ENCODE peak calls at places on chromosome 19, in seven cellular contexts. N, X, W, B, Q, P and R are unnamed samples.

GRCh38 chr19:57321164-57321563 is 892 bp downstream of the ZNF543 start:
- DNase-seq in N (no peak), X (no peak), W (no peak), B (no peak), Q (no peak), P (no peak), R (no peak)

GRCh38 chr19:18379803-18380747 is 5.9 kb upstream of the GDF15 start:
- DNase-seq in N (no peak), X (no peak), W (peak), B (no peak), Q (peak), P (peak), R (no peak)

GRCh38 chr19:8316351-8317125 is 4.6 kb downstream of the NDUFA7 start:
- DNase-seq in N (no peak), X (no peak), W (no peak), B (no peak), Q (no peak), P (no peak), R (no peak)

GRCh38 chr19:40281381-40282208 is 3.5 kb downstream of the AKT2 start:
- DNase-seq in N (no peak), X (no peak), W (no peak), B (no peak), Q (no peak), P (peak), R (no peak)

GRCh38 chr19:43743059-43743458 is 11.7 kb downstream of the SMG9 start:
- DNase-seq in N (peak), X (no peak), W (no peak), B (no peak), Q (no peak), P (no peak), R (no peak)

GRCh38 chr19:3369337-3370213 is 3.2 kb downstream of the NFIC start:
- DNase-seq in N (no peak), X (peak), W (no peak), B (no peak), Q (no peak), P (peak), R (no peak)

GRCh38 chr19:18225702-18226468 is at the start of gene PDE4C:
- DNase-seq in N (no peak), X (no peak), W (no peak), B (no peak), Q (peak), P (peak), R (no peak)

GRCh38 chr19:31548941-31549340 is 199.7 kb upstream of the TSHZ3 start:
- DNase-seq in N (peak), X (no peak), W (no peak), B (no peak), Q (peak), P (peak), R (no peak)

GRCh38 chr19:6753178-6754031 is 13.8 kb downstream of the SH2D3A start:
- DNase-seq in N (no peak), X (no peak), W (peak), B (peak), Q (peak), P (peak), R (peak)

GRCh38 chr19:14718522-14719113 is 28.8 kb downstream of the ZNF333 start:
- DNase-seq in N (no peak), X (no peak), W (no peak), B (no peak), Q (no peak), P (no peak), R (no peak)

GRCh38 chr19:9565900-9566705 is 18.2 kb downstream of the ZNF121 start:
- DNase-seq in N (no peak), X (no peak), W (no peak), B (no peak), Q (no peak), P (no peak), R (no peak)

GRCh38 chr19:38478273-38478971 is 44.9 kb downstream of the RYR1 start:
- DNase-seq in N (no peak), X (no peak), W (no peak), B (no peak), Q (peak), P (no peak), R (no peak)

GRCh38 chr19:9939301-9939913 is 3.1 kb upstream of the OLFM2 start:
- DNase-seq in N (no peak), X (no peak), W (no peak), B (no peak), Q (no peak), P (peak), R (no peak)

GRCh38 chr19:53177986-53178385 is 15.2 kb downstream of the ZNF665 start:
- DNase-seq in N (no peak), X (no peak), W (no peak), B (no peak), Q (no peak), P (peak), R (no peak)

GRCh38 chr19:1279782-1280341 is 4.5 kb downstream of the FAM174C start:
- DNase-seq in N (peak), X (peak), W (no peak), B (peak), Q (peak), P (peak), R (peak)